ENCODE peak calls at places on chromosomes 16 and 17, in six cellular contexts. One of them, this sample, is unnamed. For H3K4me1, the result is how much of the 10 kb centered on the place peaks cover.

GRCh38 chr17:77429985-77430752 is 289.4 kb downstream of the SEC14L1 start:
- DNase-seq in small intestine: peak
- DNase-seq in uterus: peak
- DNase-seq in adipocyte: peak
- DNase-seq in heart right ventricle: peak
- DNase-seq in heart left ventricle: peak
- DNase-seq in this sample: peak

GRCh38 chr16:79009911-79010310 is 590.6 kb downstream of the MAF start:
- DNase-seq in adipocyte: no peak
- DNase-seq in small intestine: no peak
- DNase-seq in heart right ventricle: no peak
- DNase-seq in heart left ventricle: no peak
- DNase-seq in uterus: no peak
- DNase-seq in this sample: no peak

GRCh38 chr17:9402590-9403199 is 172.9 kb downstream of the STX8 start:
- DNase-seq in heart left ventricle: no peak
- DNase-seq in heart right ventricle: no peak
- DNase-seq in uterus: no peak
- DNase-seq in small intestine: peak
- DNase-seq in adipocyte: peak
- DNase-seq in this sample: no peak

GRCh38 chr16:30104492-30104891 is 8.5 kb upstream of the YPEL3 start:
- DNase-seq in heart right ventricle: no peak
- DNase-seq in heart left ventricle: no peak
- DNase-seq in small intestine: no peak
- DNase-seq in adipocyte: no peak
- DNase-seq in uterus: no peak
- DNase-seq in this sample: peak

GRCh38 chr17:13581925-13582324 is 19.8 kb downstream of the HS3ST3A1 start:
- DNase-seq in adipocyte: no peak
- DNase-seq in small intestine: no peak
- DNase-seq in heart right ventricle: no peak
- DNase-seq in uterus: no peak
- DNase-seq in heart left ventricle: no peak
- DNase-seq in this sample: no peak

GRCh38 chr16:3963203-3963602 is 82.7 kb upstream of the CREBBP start:
- DNase-seq in heart left ventricle: no peak
- DNase-seq in small intestine: no peak
- DNase-seq in heart right ventricle: no peak
- DNase-seq in uterus: no peak
- DNase-seq in adipocyte: no peak
- DNase-seq in this sample: no peak

GRCh38 chr17:5667871-5668270 is 83.6 kb upstream of the NLRP1 start:
- DNase-seq in uterus: no peak
- DNase-seq in small intestine: no peak
- DNase-seq in heart left ventricle: no peak
- DNase-seq in heart right ventricle: no peak
- DNase-seq in adipocyte: no peak
- DNase-seq in this sample: no peak

GRCh38 chr17:55437165-55437605 is 15.6 kb upstream of the MMD start:
- DNase-seq in small intestine: no peak
- DNase-seq in uterus: no peak
- DNase-seq in heart right ventricle: no peak
- DNase-seq in heart left ventricle: no peak
- DNase-seq in adipocyte: no peak
- DNase-seq in this sample: no peak

GRCh38 chr16:5619314-5619713 is 521.7 kb upstream of the EEF2KMT start:
- DNase-seq in uterus: no peak
- DNase-seq in heart left ventricle: no peak
- DNase-seq in adipocyte: no peak
- DNase-seq in small intestine: no peak
- DNase-seq in heart right ventricle: no peak
- DNase-seq in this sample: no peak

GRCh38 chr17:38673714-38674012 is 1.1 kb downstream of the EPOP start:
- DNase-seq in small intestine: peak
- DNase-seq in adipocyte: peak
- DNase-seq in uterus: no peak
- DNase-seq in heart left ventricle: no peak
- DNase-seq in heart right ventricle: no peak
- DNase-seq in this sample: no peak

GRCh38 chr17:38672788-38673713 is 1.7 kb downstream of the EPOP start:
- DNase-seq in heart left ventricle: no peak
- DNase-seq in adipocyte: no peak
- DNase-seq in heart right ventricle: no peak
- DNase-seq in small intestine: no peak
- DNase-seq in uterus: no peak
- DNase-seq in this sample: no peak

GRCh38 chr17:38674013-38674748 is 576 bp downstream of the EPOP start:
- DNase-seq in uterus: no peak
- DNase-seq in small intestine: no peak
- DNase-seq in heart left ventricle: peak
- DNase-seq in adipocyte: no peak
- DNase-seq in heart right ventricle: no peak
- DNase-seq in this sample: peak

GRCh38 chr17:38669520-38669919 is 5.2 kb downstream of the EPOP start:
- DNase-seq in heart right ventricle: no peak
- DNase-seq in uterus: no peak
- DNase-seq in heart left ventricle: no peak
- DNase-seq in adipocyte: no peak
- DNase-seq in small intestine: no peak
- DNase-seq in this sample: no peak

DNA sequence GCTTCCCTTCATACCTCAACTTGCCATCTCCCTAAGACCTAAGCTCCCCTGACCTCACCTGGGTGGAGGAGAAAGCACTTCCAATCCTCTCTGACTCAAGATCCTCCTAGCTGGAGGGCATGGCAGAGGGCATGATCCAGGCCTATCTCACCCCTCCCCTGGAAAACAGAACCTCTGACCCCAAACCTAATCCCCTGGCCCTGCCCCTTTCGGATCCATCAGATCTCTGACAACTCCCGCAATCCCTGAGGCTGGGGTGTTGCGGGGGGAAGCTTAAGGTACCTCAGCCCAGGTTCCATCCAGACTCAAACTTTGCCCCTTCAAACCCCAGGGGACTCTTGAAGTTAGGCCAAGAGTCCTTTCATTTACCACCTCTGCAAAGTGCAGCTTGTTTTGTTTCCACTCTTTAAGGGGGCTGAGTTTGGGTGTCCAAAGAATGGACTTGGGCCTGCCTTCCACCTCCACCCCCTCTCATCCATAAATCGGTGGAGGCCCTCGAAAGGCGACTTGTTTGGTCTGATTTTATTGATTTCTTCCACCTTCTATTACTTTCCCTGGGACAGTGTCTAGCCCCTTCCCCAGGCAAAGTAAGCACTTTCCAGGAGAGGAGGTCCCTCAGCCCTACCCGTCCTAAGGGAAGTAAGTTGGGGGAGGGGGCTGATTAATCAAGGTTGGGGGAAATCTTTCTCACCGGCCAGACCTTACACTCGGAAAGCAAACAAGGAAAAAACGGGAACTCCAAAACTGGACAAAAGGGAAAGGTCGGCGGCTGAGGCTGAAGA is 2.6 kb downstream of the EPOP start:
- DNase-seq in heart right ventricle: no peak
- DNase-seq in heart left ventricle: no peak
- DNase-seq in uterus: no peak
- DNase-seq in small intestine: peak
- DNase-seq in adipocyte: no peak
- DNase-seq in this sample: no peak
- H3K4me1 ChIP-seq in heart right ventricle: under half
- H3K4me1 ChIP-seq in heart left ventricle: under half
- H3K4me1 ChIP-seq in uterus: under half
- H3K4me1 ChIP-seq in small intestine: under half
- H3K4me1 ChIP-seq in adipocyte: under half
- H3K4me1 ChIP-seq in this sample: under half

GRCh38 chr16:88772871-88773811 is 11.9 kb downstream of the PIEZO1 start:
- DNase-seq in adipocyte: peak
- DNase-seq in uterus: no peak
- DNase-seq in heart right ventricle: peak
- DNase-seq in heart left ventricle: no peak
- DNase-seq in small intestine: no peak
- DNase-seq in this sample: peak

GRCh38 chr16:88773812-88774291 is 11.2 kb downstream of the PIEZO1 start:
- DNase-seq in small intestine: no peak
- DNase-seq in uterus: no peak
- DNase-seq in heart right ventricle: peak
- DNase-seq in heart left ventricle: no peak
- DNase-seq in adipocyte: peak
- DNase-seq in this sample: peak

GRCh38 chr16:88774544-88775393 is 10.3 kb downstream of the PIEZO1 start:
- DNase-seq in small intestine: no peak
- DNase-seq in heart right ventricle: no peak
- DNase-seq in heart left ventricle: no peak
- DNase-seq in adipocyte: no peak
- DNase-seq in uterus: no peak
- DNase-seq in this sample: no peak

GRCh38 chr16:88777801-88778415 is 7.1 kb downstream of the PIEZO1 start:
- DNase-seq in heart right ventricle: no peak
- DNase-seq in small intestine: no peak
- DNase-seq in adipocyte: no peak
- DNase-seq in uterus: no peak
- DNase-seq in heart left ventricle: no peak
- DNase-seq in this sample: no peak

DNA sequence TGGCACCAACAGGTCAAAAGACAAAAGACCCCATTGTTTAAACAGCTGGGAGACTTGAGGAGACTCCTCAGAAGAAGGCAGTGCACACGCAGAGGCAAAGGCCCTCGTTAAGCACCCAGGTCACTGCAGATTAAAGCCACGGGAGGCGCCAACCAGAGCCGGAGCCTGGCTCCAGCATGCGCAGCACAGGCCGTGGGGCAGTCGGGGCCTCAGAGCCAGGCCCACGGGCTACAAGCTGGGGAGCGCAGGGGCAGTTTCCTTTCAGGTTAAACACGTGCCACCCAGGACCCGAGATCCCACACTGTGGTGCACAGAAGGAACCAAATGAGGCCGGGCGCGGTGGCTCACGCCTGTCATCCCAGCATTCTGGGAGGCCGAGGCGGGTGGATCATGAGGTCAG is 9.2 kb downstream of the PIEZO1 start:
- DNase-seq in heart left ventricle: no peak
- DNase-seq in uterus: no peak
- DNase-seq in adipocyte: no peak
- DNase-seq in heart right ventricle: no peak
- DNase-seq in small intestine: no peak
- DNase-seq in this sample: no peak
- H3K4me1 ChIP-seq in heart left ventricle: half or more
- H3K4me1 ChIP-seq in uterus: under half
- H3K4me1 ChIP-seq in adipocyte: half or more
- H3K4me1 ChIP-seq in heart right ventricle: half or more
- H3K4me1 ChIP-seq in small intestine: under half
- H3K4me1 ChIP-seq in this sample: half or more

GRCh38 chr17:60602871-60603270 is 2.9 kb downstream of the PPM1D start:
- DNase-seq in uterus: no peak
- DNase-seq in small intestine: no peak
- DNase-seq in adipocyte: no peak
- DNase-seq in heart left ventricle: no peak
- DNase-seq in heart right ventricle: no peak
- DNase-seq in this sample: no peak
- H3K4me1 ChIP-seq in uterus: under half
- H3K4me1 ChIP-seq in small intestine: under half
- H3K4me1 ChIP-seq in adipocyte: under half
- H3K4me1 ChIP-seq in heart left ventricle: under half
- H3K4me1 ChIP-seq in heart right ventricle: under half
- H3K4me1 ChIP-seq in this sample: under half

DNA sequence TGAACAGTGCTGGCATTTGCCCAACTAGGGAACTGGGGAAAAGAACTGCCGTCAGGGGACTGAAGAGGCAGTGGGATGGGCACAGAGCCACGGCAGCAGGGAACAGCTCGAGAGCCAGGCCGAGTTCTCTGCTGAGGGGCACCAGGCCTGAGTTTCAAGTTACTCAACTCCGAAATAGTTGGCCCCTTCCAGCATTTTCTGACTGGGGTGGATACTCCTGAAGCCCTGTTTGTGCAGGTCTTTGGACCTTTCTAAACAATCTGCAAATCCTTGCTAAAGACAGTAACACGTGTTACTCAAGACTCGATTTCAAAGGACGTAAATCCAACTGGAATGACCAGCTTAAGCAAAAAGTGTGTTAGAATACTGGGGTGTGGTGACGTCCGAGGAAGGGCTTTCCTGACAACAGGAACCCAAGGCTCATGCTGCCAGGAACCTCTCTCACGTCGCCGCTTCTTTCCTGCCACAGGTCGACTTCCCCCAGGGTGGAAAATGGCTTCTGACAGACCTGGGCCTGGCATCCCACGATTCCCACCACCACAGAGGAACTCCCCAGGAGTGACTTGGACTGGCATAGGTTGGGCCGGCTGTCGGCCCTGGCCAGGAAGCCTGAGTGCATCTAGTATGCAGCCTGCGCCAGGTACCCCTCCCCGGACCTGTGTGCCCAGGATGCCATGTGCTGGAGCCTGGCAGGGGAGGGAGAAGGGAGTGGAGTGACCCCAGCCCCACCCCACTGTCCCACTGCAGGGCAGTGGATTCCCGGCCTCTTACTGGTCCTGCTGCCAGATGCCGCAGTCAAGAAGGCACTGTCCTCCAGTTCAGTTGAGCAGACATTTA is 71.9 kb downstream of the N4BP1 start:
- DNase-seq in heart right ventricle: peak
- DNase-seq in small intestine: no peak
- DNase-seq in uterus: peak
- DNase-seq in heart left ventricle: no peak
- DNase-seq in adipocyte: no peak
- DNase-seq in this sample: no peak
- H3K4me1 ChIP-seq in heart right ventricle: under half
- H3K4me1 ChIP-seq in small intestine: under half
- H3K4me1 ChIP-seq in uterus: under half
- H3K4me1 ChIP-seq in heart left ventricle: under half
- H3K4me1 ChIP-seq in adipocyte: half or more
- H3K4me1 ChIP-seq in this sample: under half

DNA sequence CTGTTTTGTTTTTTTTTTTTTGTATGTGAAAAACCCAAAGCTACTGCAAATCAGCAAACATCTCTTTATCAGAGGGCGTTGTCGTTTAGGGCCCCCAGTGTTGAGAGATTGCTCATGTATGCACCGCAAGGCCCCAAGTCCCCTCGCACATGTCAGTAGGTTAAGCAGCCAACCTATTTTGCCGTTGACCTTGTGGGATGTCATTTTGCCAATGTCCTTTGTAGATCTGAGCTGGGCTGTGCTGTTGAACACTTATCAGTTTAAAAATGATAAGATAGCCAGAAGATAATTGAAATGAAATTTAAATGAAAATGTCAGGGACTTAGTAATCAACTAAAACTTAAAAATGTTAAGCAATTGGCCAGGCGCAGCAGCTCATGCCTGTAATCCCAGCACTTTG is 26.2 kb downstream of the ARSG start:
- DNase-seq in uterus: no peak
- DNase-seq in small intestine: no peak
- DNase-seq in adipocyte: no peak
- DNase-seq in heart left ventricle: no peak
- DNase-seq in heart right ventricle: no peak
- DNase-seq in this sample: no peak
- H3K4me1 ChIP-seq in uterus: under half
- H3K4me1 ChIP-seq in small intestine: under half
- H3K4me1 ChIP-seq in adipocyte: under half
- H3K4me1 ChIP-seq in heart left ventricle: under half
- H3K4me1 ChIP-seq in heart right ventricle: under half
- H3K4me1 ChIP-seq in this sample: under half